ENCODE peak calls at places on chromosome 1, in ten cellular contexts. P is PC-9, Y is GM23248, V is GM23338, X is PC-3, W is HCT116, E is MM.1S, S is hepatocyte, L is SK-N-SH, T is OCI-LY7. B is an unnamed sample. For H3K4me1 and H3K9me2, the result is how much of the 10 kb centered on the place peaks cover.

GRCh38 chr1:150332651-150333290 is 11.4 kb downstream of the PRPF3 start:
- DNase-seq in P (no peak), W (no peak), T (no peak), V (no peak), L (no peak), E (no peak), X (no peak), Y (no peak), S (no peak), B (no peak)

GRCh38 chr1:169884616-169885015 is 9.1 kb downstream of the SCYL3 start:
- DNase-seq in Y (no peak), E (no peak), T (no peak), S (no peak), V (no peak), W (no peak), X (no peak), L (no peak), P (peak), B (no peak)

GRCh38 chr1:38589036-38589435 is 270.5 kb downstream of the RRAGC start:
- DNase-seq in Y (peak), E (no peak), T (no peak), S (no peak), L (no peak), V (no peak), P (no peak), W (no peak), X (no peak), B (no peak)

GRCh38 chr1:205199090-205199930 is 12.2 kb downstream of the DSTYK start:
- DNase-seq in Y (peak), E (no peak), L (no peak), W (no peak), V (no peak), S (no peak), X (peak), P (no peak), T (no peak), B (no peak)

GRCh38 chr1:242477944-242478343 is 46.6 kb downstream of the PLD5 start:
- DNase-seq in S (peak), V (no peak), L (peak), E (no peak), T (no peak), X (no peak), W (no peak), P (no peak), Y (no peak), B (no peak)

GRCh38 chr1:82317671-82318070 is 516.9 kb downstream of the ADGRL2 start:
- DNase-seq in W (no peak), Y (no peak), E (no peak), S (no peak), V (no peak), X (peak), T (no peak), P (no peak), L (no peak), B (no peak)

GRCh38 chr1:32759997-32760623 is 57.0 kb downstream of the YARS1 start:
- DNase-seq in T (no peak), X (peak), P (peak), E (no peak), V (peak), Y (no peak), L (no peak), S (peak), W (peak), B (no peak)

GRCh38 chr1:226912587-226913176 is 27.4 kb upstream of the COQ8A start:
- DNase-seq in E (peak), L (no peak), W (no peak), P (no peak), X (peak), S (peak), T (peak), V (peak), Y (peak), B (peak)

GRCh38 chr1:6822530-6823359 is 37.5 kb downstream of the CAMTA1 start:
- DNase-seq in T (no peak), Y (no peak), V (no peak), W (no peak), S (peak), L (no peak), P (no peak), X (no peak), E (peak), B (peak)

GRCh38 chr1:20446796-20447195 is 39.2 kb downstream of the CAMK2N1 start:
- DNase-seq in S (no peak), T (no peak), W (no peak), Y (peak), V (no peak), P (peak), X (peak), E (no peak), L (no peak), B (no peak)

GRCh38 chr1:201017828-201018163 is 5.7 kb downstream of the KIF21B start:
- DNase-seq in V (no peak), P (no peak), E (no peak), T (no peak), L (no peak), W (no peak), X (no peak), Y (no peak), S (no peak), B (no peak)

GRCh38 chr1:201016211-201016651 is 7.3 kb downstream of the KIF21B start:
- DNase-seq in S (peak), P (peak), Y (peak), W (no peak), X (peak), L (peak), T (no peak), V (no peak), E (no peak), B (no peak)

GRCh38 chr1:201019321-201019977 is 4.1 kb downstream of the KIF21B start:
- DNase-seq in E (peak), X (peak), S (peak), Y (peak), V (no peak), P (peak), W (peak), T (peak), L (no peak), B (peak)

GRCh38 chr1:201015551-201016091 is 7.9 kb downstream of the KIF21B start:
- DNase-seq in Y (no peak), T (peak), V (no peak), L (peak), X (no peak), W (no peak), S (no peak), E (no peak), P (peak), B (no peak)

DNA sequence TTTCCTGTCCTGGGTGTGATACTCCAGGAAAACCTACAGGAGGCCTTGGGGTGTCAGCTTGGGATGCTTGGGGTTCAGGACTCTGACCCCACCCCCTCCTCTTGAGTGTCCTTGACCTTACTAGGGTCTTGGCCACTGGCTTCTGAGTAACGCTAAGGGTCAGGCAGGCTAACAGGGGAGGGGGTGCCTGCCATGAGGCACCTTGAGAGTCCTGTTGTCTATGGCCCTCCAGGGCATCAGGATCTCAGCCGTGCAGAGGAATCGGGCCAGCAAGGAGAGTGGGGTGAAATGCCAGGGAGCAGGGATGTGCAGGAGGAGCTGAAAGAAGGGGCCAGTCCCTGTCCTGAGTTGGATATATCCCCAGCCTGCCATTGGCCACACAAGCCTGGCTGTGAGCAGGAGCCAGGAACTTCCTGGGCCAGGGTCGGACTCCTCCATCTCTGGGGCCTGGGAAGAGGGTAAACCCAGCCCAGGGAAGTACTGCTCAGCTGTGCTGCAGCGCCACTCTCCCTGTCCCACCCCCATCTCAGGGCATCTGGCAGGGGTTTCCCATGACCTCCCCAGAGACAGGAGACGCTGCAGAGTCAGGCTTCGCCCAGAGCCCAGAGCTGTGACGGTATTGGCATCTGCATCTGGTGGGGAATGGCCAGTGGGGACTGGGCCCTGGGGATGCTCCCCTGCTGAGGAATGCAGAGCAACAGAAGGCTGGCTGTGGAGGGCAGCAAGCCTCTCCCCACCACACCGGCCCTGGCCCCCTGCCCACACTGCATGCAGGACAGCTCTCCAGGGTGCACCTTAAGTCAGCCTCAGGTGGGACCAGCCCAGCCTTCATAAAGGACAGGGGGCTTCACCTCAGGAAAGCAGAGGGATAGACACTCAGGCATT is 6.3 kb downstream of the KIF21B start:
- DNase-seq in W (no peak), L (peak), E (no peak), T (peak), P (peak), X (no peak), V (no peak), Y (no peak), S (no peak), B (no peak)
- H3K4me1 ChIP-seq in W (under half), L (under half), E (under half), T (half or more), P (under half), X (under half), V (half or more), Y (under half), S (under half), B (under half)

GRCh38 chr1:8424539-8425116 is 106.7 kb downstream of the SLC45A1 start:
- DNase-seq in S (peak), X (peak), P (peak), W (peak), E (no peak), Y (no peak), L (no peak), V (peak), T (peak), B (peak)
- H3K4me3 ChIP-seq in S (peak), X (peak), P (peak), W (peak), E (no peak), Y (peak), L (peak), V (peak), T (peak), B (peak)

DNA sequence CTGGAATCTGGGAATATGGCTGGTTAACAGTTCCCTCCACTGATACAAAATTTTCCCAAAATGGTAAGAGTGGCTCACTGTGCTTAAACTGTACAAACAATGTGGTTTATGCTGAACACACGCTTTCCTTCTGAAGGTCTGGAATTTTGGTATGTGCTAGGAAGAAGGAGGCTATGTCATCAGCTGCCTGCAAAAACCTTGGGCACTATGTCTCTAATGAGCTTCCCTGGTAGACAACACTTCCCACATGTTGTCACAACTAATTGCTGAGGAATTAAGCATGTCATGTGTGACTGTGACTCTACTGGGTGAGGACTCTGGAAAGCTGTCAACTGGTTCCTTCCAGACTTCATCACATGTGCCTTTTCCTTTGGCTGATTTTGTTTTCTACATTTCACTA is 29.2 kb downstream of the IPP start:
- DNase-seq in V (no peak), W (no peak), Y (peak), E (no peak), T (no peak), S (no peak), X (no peak), L (no peak), P (no peak), B (no peak)
- H3K9me2 ChIP-seq in V (under half), W (under half), Y (under half), E (under half), T (under half), S (under half), X (under half), L (under half), P (under half), B (under half)

DNA sequence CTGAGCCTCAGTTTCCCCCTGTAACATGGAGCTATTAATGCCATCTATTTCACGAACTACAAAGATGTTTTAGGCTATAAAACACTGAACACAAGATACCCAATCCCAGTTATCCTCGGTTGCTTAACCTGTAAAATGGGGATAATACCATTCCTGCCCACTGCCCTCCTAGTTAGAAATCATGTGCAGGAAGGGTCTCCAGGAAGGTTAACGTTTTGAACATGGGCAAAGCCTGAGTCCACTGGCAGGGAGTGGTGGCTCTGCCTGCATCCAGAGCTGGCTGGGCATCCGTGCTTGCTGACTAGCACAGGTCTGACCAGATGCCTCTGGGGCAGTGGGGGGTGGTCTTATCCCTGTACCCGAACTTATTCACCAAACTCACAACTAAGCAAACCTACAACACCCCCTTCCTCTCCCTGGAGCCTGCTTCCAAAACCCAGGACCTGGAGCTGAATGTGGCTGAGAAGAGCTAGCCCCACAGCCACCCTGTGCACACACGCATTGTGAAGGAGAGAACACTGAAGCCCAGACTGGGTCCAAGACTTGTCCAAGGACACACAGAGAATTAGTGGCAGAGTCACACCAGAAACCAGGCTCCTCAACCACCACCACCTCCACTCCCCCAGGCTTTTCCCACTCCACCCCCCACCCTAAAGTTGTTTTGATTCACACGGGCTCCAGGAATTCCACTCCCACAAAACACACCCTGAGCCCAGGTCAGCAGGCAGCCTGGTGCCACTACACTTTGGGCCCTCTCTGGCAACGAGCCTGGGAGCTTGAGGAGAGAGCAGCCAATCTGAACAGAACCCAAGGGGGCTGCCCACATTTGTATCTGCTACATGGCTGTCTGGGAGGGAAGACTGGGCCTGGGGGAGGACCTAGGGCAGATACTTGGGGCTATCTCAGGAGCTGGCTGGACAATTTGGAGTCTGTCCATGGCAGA is 1.6 kb downstream of the E2F2 start:
- DNase-seq in P (peak), T (peak), V (no peak), X (peak), Y (no peak), L (peak), S (no peak), W (no peak), E (peak), B (peak)
- H3K4me1 ChIP-seq in P (half or more), T (half or more), V (under half), X (half or more), Y (under half), L (under half), S (under half), W (half or more), E (half or more), B (half or more)

DNA sequence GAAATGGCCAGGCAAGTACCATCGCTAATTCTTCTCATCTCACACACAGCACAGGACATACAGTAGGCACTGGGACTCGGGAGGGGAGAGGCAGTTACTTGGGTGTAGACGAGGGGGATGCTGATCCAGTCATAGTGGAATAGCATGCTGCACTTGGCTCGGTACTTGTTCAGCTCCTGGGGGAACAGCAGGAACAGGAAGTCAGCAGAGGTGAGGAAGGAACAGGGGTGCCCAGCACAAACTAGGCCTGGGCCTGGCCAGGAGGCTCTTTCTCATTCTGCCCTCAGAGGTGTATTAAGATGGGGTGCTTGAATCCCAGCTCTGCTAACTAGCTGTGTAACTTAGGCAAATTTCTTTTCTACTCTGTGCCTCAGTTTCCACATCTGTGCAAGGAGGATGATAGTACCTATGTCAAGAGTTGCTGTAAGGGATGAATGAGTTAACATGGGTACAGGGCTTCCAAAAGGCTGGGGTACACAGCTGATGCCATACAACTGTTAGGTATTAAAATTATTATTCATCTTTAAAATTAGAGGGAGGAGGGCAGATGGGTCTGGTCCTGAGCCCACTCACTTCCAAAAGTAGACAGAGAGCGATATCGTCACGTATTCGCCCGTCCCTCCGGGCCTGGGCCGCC is 2.4 kb downstream of the BEST4 start:
- DNase-seq in W (no peak), V (no peak), Y (no peak), P (no peak), E (no peak), X (no peak), S (no peak), L (no peak), T (no peak), B (no peak)
- H3K4me3 ChIP-seq in W (peak), V (peak), Y (peak), P (peak), E (peak), X (no peak), S (no peak), L (no peak), T (peak), B (peak)

DNA sequence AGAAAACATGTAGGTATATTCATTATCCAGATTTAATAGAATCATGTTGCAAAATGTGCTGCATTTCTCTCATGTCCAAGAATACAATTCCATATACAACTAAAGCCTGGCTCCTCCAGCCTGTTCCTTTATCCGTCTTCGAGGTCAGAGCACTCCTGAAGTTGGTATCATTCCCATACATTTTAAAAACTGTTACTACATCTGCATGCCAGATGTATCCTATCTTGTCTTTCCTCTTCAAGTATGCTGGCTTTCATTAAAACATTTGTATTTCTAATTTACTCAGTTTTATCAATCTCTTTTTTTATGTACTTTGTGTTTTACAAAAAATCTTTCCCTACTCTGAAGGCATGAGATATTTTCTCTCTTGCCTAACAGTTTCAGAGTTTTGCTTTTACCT is 536.6 kb upstream of the USP24 start:
- DNase-seq in E (no peak), P (no peak), W (no peak), S (no peak), L (no peak), V (no peak), X (no peak), T (no peak), Y (no peak), B (no peak)
- H3K9me2 ChIP-seq in E (under half), P (under half), W (under half), S (under half), L (under half), V (under half), X (under half), T (under half), Y (under half), B (under half)

DNA sequence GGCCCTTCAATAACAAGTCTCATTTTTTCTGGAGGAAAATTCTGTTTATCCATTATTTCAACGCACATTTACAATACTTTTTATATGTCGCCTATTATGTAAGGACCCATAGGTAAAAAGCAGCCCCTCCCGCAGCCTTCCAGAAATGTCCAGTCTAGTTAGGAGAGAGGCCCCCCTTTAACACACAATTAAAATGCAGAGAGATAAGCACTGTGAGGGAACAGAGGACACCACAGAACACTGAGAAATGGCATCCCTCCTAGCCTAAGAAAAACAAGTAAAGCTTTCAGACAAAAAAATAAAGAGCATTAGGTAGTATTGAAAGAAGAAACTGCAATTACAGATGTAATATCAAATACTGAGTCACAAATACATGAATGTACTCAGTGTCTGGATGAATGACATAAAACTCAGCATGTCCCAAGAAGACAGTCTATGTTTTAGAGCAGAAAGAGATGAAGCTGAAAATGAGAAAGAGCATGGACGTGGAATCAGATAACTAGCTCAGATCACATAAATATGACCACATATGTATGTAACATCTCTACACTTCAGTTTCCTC is 62.9 kb downstream of the DAB1 start:
- DNase-seq in L (no peak), E (no peak), X (no peak), W (no peak), V (no peak), T (no peak), S (no peak), Y (no peak), P (no peak), B (no peak)
- H3K4me1 ChIP-seq in L (under half), E (under half), X (under half), W (under half), V (under half), T (under half), S (under half), Y (under half), P (under half), B (under half)

GRCh38 chr1:247112479-247112781 is 8.3 kb upstream of the ZNF669 start:
- DNase-seq in Y (no peak), V (no peak), W (no peak), L (no peak), P (no peak), X (peak), E (no peak), T (no peak), S (peak), B (no peak)
- H3K4me3 ChIP-seq in Y (no peak), V (peak), W (peak), L (peak), P (no peak), X (peak), E (no peak), T (no peak), S (peak), B (no peak)

B was measured in Karpas-422.